ENCODE peak calls at places on chromosome 9, in four cellular contexts. R is H9, C is cardiac fibroblast, P is coronary artery. U is an unnamed sample.

GRCh38 chr9:71609453-71609840 is 158.9 kb downstream of the CEMIP2 start:
- DNase-seq in C (peak; percentile 16), P (no peak), R (no peak), U (no peak)

GRCh38 chr9:121529237-121529987 is 29.8 kb upstream of the GGTA1 start:
- DNase-seq in R (no peak), C (peak; percentile 99), P (peak; percentile 92), U (no peak)

GRCh38 chr9:113343732-113344231 is 3.7 kb upstream of the WDR31 start:
- DNase-seq in P (peak; percentile 81), R (no peak), C (peak; percentile 25), U (no peak)

GRCh38 chr9:77063645-77064285 is 44.3 kb downstream of the FOXB2 start:
- DNase-seq in P (no peak), R (no peak), C (peak; percentile 80), U (no peak)

GRCh38 chr9:110192531-110193326 is 15.2 kb downstream of the C9orf152 start:
- DNase-seq in R (no peak), P (no peak), C (peak; percentile 59), U (no peak)

GRCh38 chr9:126232461-126232860 is 94.2 kb upstream of the MVB12B start:
- DNase-seq in C (no peak), R (no peak), P (no peak), U (no peak)

GRCh38 chr9:137694962-137695875 is 76.4 kb downstream of the EHMT1 start:
- DNase-seq in R (peak; percentile 89), C (peak; percentile 53), P (no peak), U (peak; percentile 83)

GRCh38 chr9:95060246-95060645 is 257.3 kb downstream of the FANCC start:
- DNase-seq in P (no peak), R (no peak), C (no peak), U (no peak)

GRCh38 chr9:77030045-77030444 is 10.6 kb downstream of the FOXB2 start:
- DNase-seq in P (no peak), R (no peak), C (no peak), U (no peak)

GRCh38 chr9:93091056-93091452 is 5.0 kb upstream of the CARD19 start:
- DNase-seq in R (peak; percentile 18), P (no peak), C (no peak), U (peak; percentile 27)

GRCh38 chr9:126521976-126522590 is 91.6 kb upstream of the LMX1B start:
- DNase-seq in R (no peak), C (no peak), P (no peak), U (peak; percentile 71)

GRCh38 chr9:68780735-68781134 is 75.7 kb downstream of the PIP5K1B start:
- DNase-seq in P (no peak), C (no peak), R (no peak), U (no peak)

GRCh38 chr9:68778635-68779034 is 73.6 kb downstream of the PIP5K1B start:
- DNase-seq in C (no peak), P (no peak), R (no peak), U (no peak)

GRCh38 chr9:68781866-68782265 is 76.8 kb downstream of the PIP5K1B start:
- DNase-seq in P (no peak), R (no peak), C (no peak), U (no peak)

GRCh38 chr9:68780377-68780707 is 75.3 kb downstream of the PIP5K1B start:
- DNase-seq in P (no peak), R (no peak), C (no peak), U (no peak)

DNA sequence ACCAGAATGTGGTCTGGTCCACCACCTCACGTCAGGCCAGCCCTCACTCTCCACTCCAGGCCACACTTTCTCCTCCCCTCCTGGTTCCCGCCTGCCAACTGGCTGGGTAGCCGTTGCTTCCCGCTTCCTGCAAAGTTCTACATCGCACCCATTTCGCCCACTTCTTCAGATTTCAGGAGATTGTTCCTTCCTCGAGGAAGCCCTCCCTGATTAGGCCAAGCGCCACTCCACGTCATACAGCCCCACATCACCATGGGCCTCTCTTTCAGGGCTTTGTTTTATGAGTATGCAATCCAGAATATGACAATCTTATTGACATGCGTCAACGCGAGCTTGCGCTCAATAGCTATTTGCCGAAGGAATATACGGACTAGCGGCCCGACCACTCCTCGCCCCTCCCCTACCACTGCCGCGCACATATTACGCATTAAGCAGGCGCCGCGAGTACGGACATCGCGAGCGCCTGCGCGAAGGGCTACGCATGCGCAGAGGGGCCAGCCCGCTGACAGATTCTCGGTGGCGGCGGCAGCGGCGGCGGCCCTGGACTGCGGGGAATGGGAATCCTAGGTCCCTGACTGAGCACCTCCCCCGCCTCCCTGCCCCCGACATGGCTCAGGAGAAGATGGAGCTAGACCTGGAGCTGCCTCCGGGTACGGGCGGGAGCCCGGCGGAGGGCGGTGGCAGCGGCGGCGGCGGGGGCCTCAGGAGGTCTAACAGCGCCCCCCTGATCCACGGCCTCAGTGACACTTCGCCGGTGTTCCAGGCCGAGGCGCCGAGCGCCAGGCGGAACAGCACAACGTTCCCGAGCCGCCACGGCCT is 74.7 kb downstream of the PIP5K1B start:
- DNase-seq in P (peak; percentile 94), C (peak; percentile 95), R (peak; percentile 93), U (peak; percentile 97)
- TF ChIP-seq CTCF in P (no peak), C (peak; percentile 2), R (peak; percentile 42), U (peak; percentile 71)

GRCh38 chr9:33924978-33925797 is 108.2 kb downstream of the UBE2R2 start:
- DNase-seq in R (peak; percentile 76), C (peak; percentile 69), P (no peak), U (no peak)
- TF ChIP-seq CTCF in R (peak; percentile 81), C (peak; percentile 66), P (peak; percentile 39), U (peak; percentile 85)

GRCh38 chr9:38373679-38374078 is 18.8 kb upstream of the ALDH1B1 start:
- DNase-seq in C (no peak), R (no peak), P (no peak), U (no peak)
- TF ChIP-seq CTCF in C (no peak), R (no peak), P (no peak), U (no peak)

GRCh38 chr9:118129541-118129940 is 425.3 kb downstream of the TLR4 start:
- DNase-seq in P (no peak), C (no peak), R (no peak), U (no peak)

DNA sequence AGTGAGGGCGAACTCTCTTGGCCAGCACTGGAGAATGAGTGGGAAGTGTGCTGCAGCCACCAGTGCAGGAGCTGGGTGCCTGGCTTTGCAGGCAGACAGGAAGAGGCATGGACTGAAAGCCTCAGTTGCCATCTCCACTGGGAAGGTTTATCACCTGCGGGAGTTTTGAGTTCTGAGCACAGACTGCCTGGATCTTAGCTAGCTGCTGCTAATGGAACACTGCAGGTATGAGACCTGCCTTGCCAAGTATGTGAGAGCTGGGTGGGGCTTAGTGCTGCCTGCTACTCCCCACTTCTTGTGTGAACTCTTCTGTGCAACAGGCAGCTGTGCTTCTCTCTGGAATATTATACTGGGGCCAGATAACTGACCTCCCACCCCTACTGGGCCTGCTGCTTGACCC is 424.1 kb downstream of the TLR4 start:
- DNase-seq in R (no peak), P (no peak), C (no peak), U (no peak)
- TF ChIP-seq CTCF in R (no peak), P (no peak), C (no peak), U (no peak)

GRCh38 chr9:101731429-101731828 is 7.0 kb downstream of the GRIN3A start:
- DNase-seq in C (no peak), R (no peak), P (no peak), U (no peak)

DNA sequence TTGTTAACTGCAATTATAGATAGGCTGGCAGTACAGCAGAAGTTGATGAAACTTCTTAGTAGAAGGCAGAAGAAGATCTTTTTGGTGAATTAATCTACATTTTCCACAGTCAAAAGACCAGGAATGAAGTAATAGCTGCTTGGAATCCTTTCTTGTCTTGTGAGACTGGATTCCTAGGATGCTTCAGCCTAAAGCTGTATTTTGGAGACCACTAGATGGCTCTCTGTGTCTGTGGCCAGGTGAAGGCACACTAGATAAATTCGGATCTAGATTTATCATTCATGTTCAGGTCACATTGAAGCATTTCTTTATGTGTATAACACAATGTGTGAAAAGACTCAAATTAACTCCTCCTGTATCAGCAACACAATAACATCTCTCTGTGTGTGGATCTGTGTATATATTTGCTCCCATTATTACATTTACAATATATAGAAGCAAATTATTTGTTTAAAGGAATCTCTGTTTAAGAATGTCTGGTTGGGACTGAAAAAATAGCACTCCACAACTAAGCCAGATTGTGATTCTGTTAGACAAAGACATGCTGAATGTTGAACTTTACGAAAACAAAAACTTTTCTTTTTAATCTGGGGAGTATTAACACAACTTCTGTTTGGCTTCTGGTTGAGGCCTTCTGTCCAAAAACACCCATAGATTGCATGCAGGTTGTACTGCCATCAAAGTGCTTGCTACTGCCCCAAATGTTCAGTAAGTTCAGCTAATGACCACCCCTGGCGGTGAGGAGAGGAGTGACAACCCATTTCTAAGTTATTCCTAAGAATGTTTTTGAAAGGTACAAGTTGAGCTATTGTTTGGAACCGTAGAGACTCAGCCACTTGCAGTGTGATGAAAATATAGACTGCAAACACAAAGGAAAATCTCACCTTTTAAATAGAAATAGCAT is 10.6 kb downstream of the GRIN3A start:
- DNase-seq in R (peak; percentile 48), P (no peak), C (peak; percentile 40), U (no peak)
- TF ChIP-seq CTCF in R (peak; percentile 62), P (no peak), C (peak; percentile 52), U (peak; percentile 71)

DNA sequence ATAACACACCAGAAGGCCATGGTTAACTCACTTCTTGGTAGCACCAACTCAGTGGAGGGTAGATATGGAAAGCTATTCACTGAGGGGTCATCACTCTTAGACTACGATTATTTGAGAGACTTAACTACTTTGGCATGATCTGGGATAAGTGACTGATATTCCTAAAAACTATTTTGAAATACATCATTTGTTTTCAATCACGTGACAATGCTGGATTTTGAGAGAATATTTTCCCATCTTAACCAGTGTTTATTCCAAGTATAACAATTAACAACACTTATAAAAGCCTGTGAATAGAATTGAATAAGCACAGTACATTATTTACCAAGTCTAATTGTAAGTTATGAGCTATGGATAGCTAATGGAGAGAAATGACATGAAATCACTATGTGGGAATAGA is 22.4 kb upstream of the CYLC2 start:
- DNase-seq in P (no peak), C (no peak), R (no peak), U (no peak)
- TF ChIP-seq CTCF in P (no peak), C (no peak), R (no peak), U (no peak)